ENCODE peak calls at places on chromosomes 1 and 21, in four cellular contexts. O is heart right ventricle; X is activated CD4-positive, alpha-beta memory T cell treated with anti-CD3 and anti-CD28 coated beads, Interleukin-2, amount 10 ng/mL, durations not matched to agents 7 days and 5 days; N is endothelial cell. E is an unnamed sample.

GRCh38 chr1:27357281-27358037 is 9.3 kb downstream of the MAP3K6 start:
- DNase-seq in O (peak), X (peak), N (peak), E (peak)

GRCh38 chr1:35810096-35810860 is 2.5 kb downstream of the AGO4 start:
- DNase-seq in O (no peak), X (no peak), N (no peak), E (peak)

GRCh38 chr1:77036560-77036959 is 169.3 kb downstream of the ST6GALNAC5 start:
- DNase-seq in O (no peak), X (no peak), N (peak), E (no peak)

GRCh38 chr1:90201467-90202358 is 206.8 kb downstream of the ZNF326 start:
- DNase-seq in O (no peak), X (no peak), N (no peak), E (no peak)

GRCh38 chr1:37133276-37134145 is 99.2 kb upstream of the GRIK3 start:
- DNase-seq in O (no peak), X (no peak), N (no peak), E (no peak)

GRCh38 chr1:60765204-60765603 is 317.2 kb upstream of the NFIA start:
- DNase-seq in O (no peak), X (no peak), N (peak), E (peak)

GRCh38 chr21:35113064-35113463 is 64.0 kb upstream of the RUNX1 start:
- DNase-seq in O (no peak), X (no peak), N (no peak), E (no peak)

GRCh38 chr1:58893257-58893869 is 109.5 kb upstream of the JUN start:
- DNase-seq in O (peak), X (no peak), N (no peak), E (no peak)

GRCh38 chr1:180542530-180543171 is 16.1 kb upstream of the OVAAL start:
- DNase-seq in O (no peak), X (no peak), N (no peak), E (peak)

GRCh38 chr1:62437273-62437945 is 560 bp downstream of the USP1 start:
- DNase-seq in O (no peak), X (no peak), N (peak), E (peak)

GRCh38 chr21:17784604-17785402 is 34.4 kb downstream of the C21orf91 start:
- DNase-seq in O (no peak), X (peak), N (no peak), E (no peak)

GRCh38 chr1:173988068-173988467 is 34.1 kb downstream of the RC3H1 start:
- DNase-seq in O (no peak), X (no peak), N (no peak), E (no peak)

GRCh38 chr1:154151311-154151710 is 3.6 kb downstream of the NUP210L start:
- DNase-seq in O (no peak), X (no peak), N (no peak), E (peak)

GRCh38 chr1:67463298-67463960 is 33.2 kb upstream of the SERBP1 start:
- DNase-seq in O (no peak), X (no peak), N (no peak), E (no peak)

GRCh38 chr1:205061665-205062069 is 18.7 kb downstream of the CNTN2 start:
- DNase-seq in O (peak), X (peak), N (peak), E (peak)

GRCh38 chr21:20720623-20721022 is 277.6 kb upstream of the NCAM2 start:
- DNase-seq in O (no peak), X (no peak), N (no peak), E (no peak)

GRCh38 chr21:14766241-14766640 is 220.1 kb upstream of the SAMSN1 start:
- DNase-seq in O (no peak), X (no peak), N (no peak), E (no peak)

GRCh38 chr1:26360051-26360806 is 6.3 kb upstream of the CRYBG2 start:
- DNase-seq in O (no peak), X (peak), N (no peak), E (no peak)

GRCh38 chr1:246567258-246568235 is 1.3 kb downstream of the CNST start:
- DNase-seq in O (no peak), X (no peak), N (no peak), E (peak)

GRCh38 chr1:43651188-43651587 is 1.2 kb downstream of the KDM4A start:
- DNase-seq in O (no peak), X (no peak), N (no peak), E (no peak)

GRCh38 chr1:1721201-1721600 is 3.0 kb downstream of the CDK11A start:
- DNase-seq in O (no peak), X (no peak), N (no peak), E (no peak)

GRCh38 chr1:28928306-28928987 is 14.1 kb downstream of the EPB41 start:
- DNase-seq in O (no peak), X (no peak), N (no peak), E (no peak)

E was measured in AG20443.